ENCODE peak calls at places on chromosomes 3 and 15, in six cellular contexts. B is small intestine; E is HCT116; Y is naive thymus-derived CD4-positive, alpha-beta T cell; C is DND-41; K is suprapubic skin. U is an unnamed sample.

GRCh38 chr3:4290272-4290893 is 12.8 kb upstream of the SETMAR start:
- DNase-seq in B (peak; percentile 49), E (no peak), Y (no peak), C (peak; percentile 30), K (no peak), U (no peak)

GRCh38 chr15:90087454-90088154 is 14.7 kb downstream of the IDH2 start:
- DNase-seq in B (no peak), E (no peak), Y (no peak), C (peak; percentile 46), K (no peak), U (no peak)

GRCh38 chr3:141646760-141647561 is 91.1 kb upstream of the RNF7 start:
- DNase-seq in B (peak; percentile 83), E (peak; percentile 66), Y (no peak), C (no peak), K (peak; percentile 29), U (no peak)

GRCh38 chr3:67018105-67018788 is 20.1 kb downstream of the KBTBD8 start:
- DNase-seq in B (peak; percentile 73), E (no peak), Y (no peak), C (no peak), K (no peak), U (no peak)

GRCh38 chr3:179706233-179706632 is 53.4 kb downstream of the USP13 start:
- DNase-seq in B (no peak), E (no peak), Y (no peak), C (no peak), K (no peak), U (no peak)

GRCh38 chr3:94063497-94064119 is 747 bp downstream of the NSUN3 start:
- DNase-seq in B (no peak), E (no peak), Y (no peak), C (peak; percentile 32), K (no peak), U (peak; percentile 41)

GRCh38 chr3:134197681-134198261 is 52.9 kb downstream of the RYK start:
- DNase-seq in B (peak; percentile 70), E (peak; percentile 39), Y (no peak), C (no peak), K (no peak), U (peak; percentile 71)

GRCh38 chr3:127717357-127718243 is 44.8 kb downstream of the ABTB1 start:
- DNase-seq in B (no peak), E (no peak), Y (no peak), C (no peak), K (no peak), U (no peak)

GRCh38 chr3:112740800-112741199 is 99.9 kb upstream of the CCDC80 start:
- DNase-seq in B (no peak), E (no peak), Y (no peak), C (no peak), K (no peak), U (no peak)

GRCh38 chr15:64845826-64846225 is 4.1 kb downstream of the PLEKHO2 start:
- DNase-seq in B (no peak), E (no peak), Y (no peak), C (no peak), K (no peak), U (no peak)

GRCh38 chr3:134769469-134769868 is 25.6 kb upstream of the EPHB1 start:
- DNase-seq in B (peak; percentile 71), E (no peak), Y (no peak), C (no peak), K (no peak), U (no peak)

GRCh38 chr3:114706591-114707224 is 412.9 kb downstream of the TIGIT start:
- DNase-seq in B (peak; percentile 63), E (peak; percentile 88), Y (peak; percentile 21), C (no peak), K (no peak), U (no peak)

GRCh38 chr15:67998599-67999122 is 55.5 kb upstream of the PIAS1 start:
- DNase-seq in B (peak; percentile 88), E (no peak), Y (no peak), C (no peak), K (no peak), U (no peak)

GRCh38 chr3:19931767-19932188 is 2.2 kb downstream of the EFHB start:
- DNase-seq in B (no peak), E (no peak), Y (no peak), C (no peak), K (no peak), U (no peak)

GRCh38 chr3:100216713-100217112 is 44.1 kb upstream of the TBC1D23 start:
- DNase-seq in B (no peak), E (no peak), Y (no peak), C (no peak), K (no peak), U (no peak)

GRCh38 chr3:157417247-157417646 is 19.4 kb upstream of the PTX3 start:
- DNase-seq in B (no peak), E (no peak), Y (no peak), C (no peak), K (no peak), U (no peak)

GRCh38 chr15:68431792-68432401 is at the start of gene ITGA11:
- DNase-seq in B (peak; percentile 6), E (no peak), Y (no peak), C (no peak), K (no peak), U (no peak)

GRCh38 chr15:40282870-40283614 is at the start of gene ANKRD63:
- DNase-seq in B (no peak), E (no peak), Y (peak; percentile 54), C (no peak), K (no peak), U (peak; percentile 45)
- H3K27ac ChIP-seq in B (no peak within 1 kb of the TSS), E (peak within 1 kb of the TSS; percentile 57), Y (no peak within 1 kb of the TSS), C (no peak within 1 kb of the TSS), K (no peak within 1 kb of the TSS), U (no peak within 1 kb of the TSS)

DNA sequence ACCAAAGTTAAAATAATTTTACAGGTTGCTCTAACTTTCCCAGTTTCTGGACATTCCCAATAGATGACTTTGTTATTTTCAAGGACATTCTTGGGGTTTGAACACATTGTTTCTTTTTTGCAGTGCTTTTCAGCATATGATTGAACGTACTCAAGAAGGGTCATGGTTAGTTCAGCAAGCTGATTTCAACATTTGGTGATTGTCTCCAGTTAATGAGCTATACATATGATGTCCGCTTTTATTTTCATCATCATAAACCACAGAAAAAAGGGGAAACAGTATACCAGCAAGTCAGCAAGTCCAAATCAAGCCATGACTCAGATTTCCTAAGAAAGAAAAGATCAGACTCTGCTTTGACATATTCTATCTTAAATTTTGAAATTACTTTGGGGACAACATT is 69.4 kb downstream of the B3GALNT1 start:
- DNase-seq in B (no peak), E (no peak), Y (no peak), C (no peak), K (no peak), U (no peak)
- H3K4me3 ChIP-seq in B (no peak overlapping the region), E (no peak overlapping the region), Y (no peak overlapping the region), C (no peak overlapping the region), K (no peak overlapping the region), U (no peak overlapping the region)

GRCh38 chr15:101228313-101228712 is 23.5 kb downstream of the CHSY1 start:
- DNase-seq in B (no peak), E (no peak), Y (no peak), C (no peak), K (no peak), U (no peak)
- H3K9me3 ChIP-seq in B (no peaks in the 10 kb centered on the region), E (no peaks in the 10 kb centered on the region), Y (peaks cover 8% of the 10 kb centered on the region), C (peaks cover 3% of the 10 kb centered on the region), K (no peaks in the 10 kb centered on the region), U (peaks cover 16% of the 10 kb centered on the region)

GRCh38 chr3:58691997-58692396 is 25.4 kb upstream of the FAM3D start:
- DNase-seq in B (no peak), E (peak; percentile 41), Y (no peak), C (peak; percentile 14), K (no peak), U (no peak)

GRCh38 chr3:58692484-58692883 is 25.9 kb upstream of the FAM3D start:
- DNase-seq in B (no peak), E (no peak), Y (no peak), C (no peak), K (no peak), U (no peak)

GRCh38 chr3:58696093-58696492 is 29.5 kb upstream of the FAM3D start:
- DNase-seq in B (peak; percentile 91), E (no peak), Y (no peak), C (no peak), K (no peak), U (no peak)

GRCh38 chr3:58697552-58697951 is 31.0 kb upstream of the FAM3D start:
- DNase-seq in B (peak; percentile 48), E (no peak), Y (no peak), C (no peak), K (no peak), U (no peak)

GRCh38 chr3:58693929-58694850 is 27.6 kb upstream of the FAM3D start:
- DNase-seq in B (no peak), E (no peak), Y (no peak), C (no peak), K (no peak), U (no peak)
- H3K27ac ChIP-seq in B (no peak overlapping the region), E (no peak overlapping the region), Y (no peak overlapping the region), C (no peak overlapping the region), K (no peak overlapping the region), U (no peak overlapping the region)

GRCh38 chr15:80693682-80694623 is 1.2 kb upstream of the ABHD17C start:
- DNase-seq in B (peak; percentile 40), E (no peak), Y (no peak), C (no peak), K (no peak), U (no peak)
- H3K4me3 ChIP-seq in B (peak overlapping the region; percentile 76), E (peak overlapping the region; percentile 57), Y (peak overlapping the region; percentile 37), C (peak overlapping the region; percentile 65), K (peak overlapping the region; percentile 89), U (peak overlapping the region; percentile 80)

GRCh38 chr15:27124287-27124830 is 153.4 kb downstream of the GABRG3 start:
- DNase-seq in B (peak; percentile 16), E (no peak), Y (no peak), C (no peak), K (no peak), U (no peak)
- H3K9me3 ChIP-seq in B (no peaks in the 10 kb centered on the region), E (peaks cover 50% of the 10 kb centered on the region), Y (no peaks in the 10 kb centered on the region), C (no peaks in the 10 kb centered on the region), K (no peaks in the 10 kb centered on the region), U (peaks cover 2% of the 10 kb centered on the region)

DNA sequence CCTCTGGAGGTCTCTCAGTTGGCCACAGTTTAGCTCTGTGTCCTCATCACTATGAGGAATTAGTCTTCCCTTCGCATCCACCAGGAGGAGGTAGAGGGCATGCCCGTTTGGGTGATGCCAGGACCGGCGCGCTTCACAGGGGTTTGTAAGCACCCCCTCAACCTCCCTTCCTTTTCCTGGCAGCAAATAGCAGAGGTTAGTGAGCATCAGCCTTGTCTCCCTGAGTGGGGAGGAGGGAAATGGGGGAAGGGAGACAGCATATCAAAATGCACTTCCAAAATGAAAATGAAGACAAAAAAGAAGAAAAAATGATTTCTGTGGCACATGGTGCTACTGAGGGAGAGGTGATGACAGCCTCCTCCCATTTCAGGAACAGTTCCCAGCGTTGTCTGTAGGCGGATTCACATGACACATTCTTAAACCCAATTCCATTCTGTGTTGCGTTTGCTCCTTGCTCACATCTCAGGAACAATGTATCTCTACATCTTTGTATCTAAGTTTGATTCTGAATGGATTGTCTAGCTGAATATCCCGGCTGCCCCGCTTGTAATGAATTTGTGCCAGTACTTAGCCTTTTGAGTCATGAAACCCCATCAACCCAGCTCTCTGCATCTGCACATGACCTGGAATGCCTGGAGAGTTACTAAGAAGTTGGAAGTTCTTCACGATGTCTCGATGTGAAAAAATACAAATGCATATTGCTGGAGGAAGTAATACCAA is 45.1 kb downstream of the TYRO3 start:
- DNase-seq in B (peak; percentile 54), E (peak; percentile 70), Y (peak; percentile 36), C (peak; percentile 66), K (peak; percentile 83), U (peak; percentile 53)
- H3K27ac ChIP-seq in B (no peak overlapping the region), E (no peak overlapping the region), Y (no peak overlapping the region), C (no peak overlapping the region), K (peak overlapping the region; percentile 16), U (no peak overlapping the region)

DNA sequence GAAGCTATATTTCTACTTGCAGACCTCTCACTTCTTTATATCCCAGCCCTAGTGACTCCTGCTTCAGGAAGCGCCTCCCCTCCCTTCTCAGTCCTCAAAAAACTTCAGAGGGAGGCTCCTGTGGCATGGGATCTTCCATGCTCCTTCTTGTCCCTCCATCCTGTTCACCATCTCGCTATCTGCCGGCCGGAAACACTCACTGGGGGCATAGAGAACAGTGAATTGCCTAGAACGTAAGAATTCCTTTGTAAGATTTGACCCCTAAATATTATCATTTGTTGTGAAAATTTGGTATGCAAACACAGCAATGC is 218.6 kb upstream of the ATP10A start:
- DNase-seq in B (no peak), E (no peak), Y (no peak), C (no peak), K (no peak), U (no peak)
- H3K4me3 ChIP-seq in B (no peak overlapping the region), E (no peak overlapping the region), Y (peak overlapping the region; percentile 83), C (peak overlapping the region; percentile 62), K (peak overlapping the region; percentile 86), U (peak overlapping the region; percentile 78)

U was measured in CD4-positive, CD25-positive, alpha-beta regulatory T cell.